ENCODE peak calls at places on chromosomes 6 and 20, in five cellular contexts. S is CD8-positive, alpha-beta T cell; N is body of pancreas; P is omental fat pad; L is fibroblast of mammary gland. G is an unnamed sample.

GRCh38 chr6:161228096-161228495 is 45.8 kb downstream of the AGPAT4 start:
- DNase-seq in S (no peak), P (no peak), N (no peak), L (peak), G (no peak)

GRCh38 chr6:120764312-120764711 is 570.0 kb downstream of the TBC1D32 start:
- DNase-seq in P (no peak), N (no peak), L (no peak), S (no peak), G (no peak)

GRCh38 chr6:141675957-141676356 is 456.8 kb upstream of the GJE1 start:
- DNase-seq in L (peak), P (no peak), N (no peak), S (no peak), G (no peak)

GRCh38 chr6:128919412-128919811 is 36.5 kb downstream of the LAMA2 start:
- DNase-seq in P (no peak), S (no peak), N (no peak), L (peak), G (no peak)

GRCh38 chr20:24472426-24472825 is 3.0 kb downstream of the SYNDIG1 start:
- DNase-seq in L (no peak), P (no peak), N (no peak), S (no peak), G (no peak)

GRCh38 chr6:37757381-37757780 is 59.7 kb upstream of the MDGA1 start:
- DNase-seq in N (no peak), P (no peak), L (no peak), S (no peak), G (no peak)

GRCh38 chr20:24544371-24544770 is 74.9 kb downstream of the SYNDIG1 start:
- DNase-seq in L (no peak), S (no peak), N (no peak), P (no peak), G (no peak)

GRCh38 chr6:26657268-26657667 is 2.3 kb downstream of the ZNF322 start:
- DNase-seq in P (no peak), S (no peak), L (no peak), N (no peak), G (no peak)

GRCh38 chr20:50020283-50020682 is 37.5 kb downstream of the SNAI1 start:
- DNase-seq in N (no peak), S (no peak), L (peak), P (no peak), G (no peak)

GRCh38 chr6:133648576-133648975 is 240.3 kb upstream of the TCF21 start:
- DNase-seq in P (no peak), S (no peak), N (no peak), L (no peak), G (no peak)

GRCh38 chr6:85186546-85187170 is 263.2 kb upstream of the NT5E start:
- DNase-seq in S (no peak), L (peak), N (no peak), P (no peak), G (no peak)

GRCh38 chr6:35146453-35146852 is 5.3 kb upstream of the TCP11 start:
- DNase-seq in S (no peak), N (peak), P (no peak), L (peak), G (no peak)

GRCh38 chr6:6678185-6678671 is 89.7 kb downstream of the LY86 start:
- DNase-seq in L (peak), P (no peak), N (no peak), S (no peak), G (no peak)

GRCh38 chr6:56902551-56903464 is 52.1 kb upstream of the BEND6 start:
- DNase-seq in L (peak), S (no peak), P (no peak), N (no peak), G (no peak)

GRCh38 chr6:53043626-53044025 is 21.6 kb upstream of the FBXO9 start:
- DNase-seq in P (no peak), N (no peak), S (no peak), L (no peak), G (no peak)

GRCh38 chr6:30884521-30885480 is 482 bp downstream of the DDR1 start:
- DNase-seq in N (peak), L (no peak), S (peak), P (no peak), G (no peak)

GRCh38 chr20:43459022-43459942 is 1.6 kb downstream of the SRSF6 start:
- DNase-seq in S (peak), N (peak), P (no peak), L (peak), G (no peak)

GRCh38 chr6:43972915-43973304 is 154.3 kb downstream of the MRPL14 start:
- DNase-seq in P (peak), S (no peak), N (peak), L (peak), G (peak)

GRCh38 chr6:81138236-81138635 is 614.2 kb downstream of the TENT5A start:
- DNase-seq in L (peak), P (no peak), S (no peak), N (no peak), G (no peak)

GRCh38 chr6:73610444-73611275 is 43.1 kb downstream of the SLC17A5 start:
- DNase-seq in N (no peak), S (no peak), P (no peak), L (peak), G (no peak)

GRCh38 chr6:119077643-119078448 is 618 bp downstream of the FAM184A start:
- DNase-seq in S (peak), P (no peak), N (peak), L (peak), G (peak)

GRCh38 chr6:81553246-81553645 is 199.2 kb downstream of the TENT5A start:
- DNase-seq in P (no peak), L (peak), S (no peak), N (no peak), G (no peak)

GRCh38 chr6:9397981-9398559 is 962.7 kb upstream of the SLC35B3 start:
- DNase-seq in S (no peak), N (peak), L (no peak), P (no peak), G (no peak)

GRCh38 chr20:62358728-62359490 is 8.2 kb downstream of the LAMA5 start:
- DNase-seq in P (no peak), L (no peak), S (no peak), N (no peak), G (no peak)

GRCh38 chr20:22801528-22801927 is 217.2 kb upstream of the FOXA2 start:
- DNase-seq in S (no peak), P (no peak), N (no peak), L (peak), G (no peak)

GRCh38 chr6:140082867-140083297 is 708.4 kb upstream of the CITED2 start:
- DNase-seq in S (no peak), N (no peak), L (peak), P (no peak), G (no peak)

GRCh38 chr6:52009736-52010135 is 77.7 kb downstream of the PKHD1 start:
- DNase-seq in P (no peak), N (no peak), S (no peak), L (no peak), G (no peak)

GRCh38 chr6:104682722-104683643 is 176.7 kb downstream of the HACE1 start:
- DNase-seq in L (peak), N (peak), S (peak), P (no peak), G (no peak)

GRCh38 chr6:144493035-144493910 is 208.1 kb downstream of the UTRN start:
- DNase-seq in L (peak), S (no peak), N (peak), P (no peak), G (no peak)

GRCh38 chr6:21213492-21213891 is 380.1 kb upstream of the SOX4 start:
- DNase-seq in L (no peak), S (no peak), P (no peak), N (no peak), G (no peak)

GRCh38 chr20:5567644-5568043 is 182.6 kb upstream of the SHLD1 start:
- DNase-seq in L (no peak), S (no peak), N (no peak), P (no peak), G (no peak)

GRCh38 chr20:5570442-5570841 is 179.8 kb upstream of the SHLD1 start:
- DNase-seq in L (no peak), P (no peak), N (no peak), S (no peak), G (no peak)

GRCh38 chr20:5570031-5570430 is 180.2 kb upstream of the SHLD1 start:
- DNase-seq in N (no peak), S (no peak), L (no peak), P (no peak), G (no peak)

GRCh38 chr20:5569021-5569420 is 181.2 kb upstream of the SHLD1 start:
- DNase-seq in L (peak), S (peak), N (peak), P (no peak), G (no peak)
- TF ChIP-seq CTCF in L (peak), S (peak), N (peak), P (no peak), G (peak)

DNA sequence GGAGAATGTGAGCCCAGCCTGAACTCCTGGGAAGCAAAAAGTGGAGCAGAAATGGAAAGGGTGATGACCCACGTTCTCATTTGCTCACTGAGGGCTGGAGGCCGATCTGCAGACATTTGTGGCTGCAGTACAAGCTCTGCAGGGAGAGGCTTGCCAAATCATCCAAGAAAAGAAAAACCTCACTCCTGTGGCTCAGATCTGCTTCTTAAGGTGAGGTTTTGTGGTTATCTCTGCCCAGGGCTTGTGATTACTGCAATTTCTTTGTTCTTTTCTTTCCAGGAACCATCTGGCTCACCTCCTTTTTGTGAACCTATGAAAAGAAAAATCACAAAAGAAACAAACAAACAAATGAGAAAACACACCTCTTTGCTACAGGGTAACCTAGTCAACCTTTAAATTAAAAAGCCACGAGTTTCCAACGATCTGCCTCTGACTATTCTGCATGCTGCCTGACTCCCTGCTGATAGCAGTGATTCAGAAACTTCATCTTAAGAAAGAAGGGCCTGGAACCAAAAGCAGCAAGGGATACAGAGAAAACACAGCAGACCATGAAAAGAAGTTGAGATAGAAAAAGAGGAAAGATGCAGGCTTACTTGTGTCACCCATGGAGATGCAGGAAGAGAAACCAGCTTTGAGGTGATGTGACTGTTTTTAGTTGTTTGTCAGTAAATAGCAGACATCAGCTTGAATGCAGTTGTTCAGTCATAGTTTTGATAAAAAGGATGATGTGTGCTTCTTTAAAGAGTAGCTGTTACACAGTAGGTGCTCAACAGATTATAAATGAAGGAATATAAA is 165.1 kb downstream of the LMBRD1 start:
- DNase-seq in P (no peak), L (no peak), S (no peak), N (no peak), G (no peak)
- TF ChIP-seq CTCF in P (no peak), L (no peak), S (no peak), N (no peak), G (no peak)

GRCh38 chr20:45964024-45964423 is 8.0 kb downstream of the ZNF335 start:
- DNase-seq in N (no peak), L (no peak), P (no peak), S (no peak), G (no peak)

GRCh38 chr20:45965169-45966002 is 6.6 kb downstream of the ZNF335 start:
- DNase-seq in L (no peak), P (no peak), N (no peak), S (no peak), G (no peak)

GRCh38 chr20:45962031-45962755 is 9.8 kb downstream of the ZNF335 start:
- DNase-seq in P (no peak), N (no peak), S (no peak), L (no peak), G (no peak)

GRCh38 chr20:45959956-45960630 is 11.9 kb downstream of the ZNF335 start:
- DNase-seq in P (no peak), S (no peak), L (no peak), N (no peak), G (no peak)

DNA sequence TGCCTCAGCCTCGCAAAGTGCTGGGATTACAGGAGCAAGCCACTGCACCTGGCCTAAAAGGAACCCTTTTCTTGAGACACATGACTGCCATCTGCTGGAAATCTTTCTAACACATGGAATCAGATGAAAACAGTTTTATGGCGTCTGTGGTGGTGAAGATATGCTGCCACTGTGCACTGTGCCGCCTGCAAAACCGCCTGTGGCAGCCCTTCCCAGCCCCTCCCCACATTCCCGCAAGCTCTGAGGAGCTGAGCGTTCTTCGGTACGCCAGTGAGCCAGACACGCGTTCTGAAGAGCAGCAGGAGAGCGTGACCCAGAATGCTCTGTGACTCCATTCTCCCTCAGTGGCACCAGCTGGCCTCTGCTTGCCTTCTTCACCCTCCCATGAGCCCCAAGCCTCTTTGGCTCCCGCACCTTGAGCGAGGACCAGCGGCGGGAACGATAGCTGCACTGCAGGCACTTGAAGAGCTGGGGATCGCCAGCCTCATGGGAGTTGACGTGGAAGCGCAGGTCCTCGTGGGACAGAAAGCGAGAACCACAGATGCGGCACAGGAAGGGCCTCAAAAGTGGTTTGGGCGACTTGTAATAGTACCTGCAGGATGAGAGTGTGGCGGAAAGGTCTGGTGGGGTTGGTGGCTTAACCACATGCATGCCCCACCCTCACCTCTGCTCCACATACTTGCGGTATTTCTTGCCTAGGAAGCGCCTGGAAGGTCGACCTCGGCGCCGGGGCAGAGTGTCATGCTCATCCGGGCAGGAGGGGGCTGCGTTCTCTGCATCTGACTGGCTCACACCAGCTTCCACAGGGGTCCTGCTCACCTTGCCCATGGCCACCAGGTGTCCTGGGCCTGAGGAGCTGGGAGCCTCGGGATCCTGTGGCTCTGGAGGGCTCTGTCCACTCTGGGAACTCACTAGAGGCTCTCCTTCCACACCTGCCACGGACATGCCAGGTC is 8.7 kb downstream of the ZNF335 start:
- DNase-seq in P (no peak), S (no peak), L (peak), N (peak), G (no peak)
- TF ChIP-seq CTCF in P (no peak), S (peak), L (peak), N (peak), G (peak)

GRCh38 chr20:51616060-51616459 is 73.5 kb upstream of the NFATC2 start:
- DNase-seq in N (no peak), S (no peak), L (no peak), P (no peak), G (no peak)
- TF ChIP-seq CTCF in N (no peak), S (no peak), L (peak), P (no peak), G (peak)

GRCh38 chr6:136757150-136757549 is 35.1 kb downstream of the MAP3K5 start:
- DNase-seq in L (no peak), P (no peak), N (no peak), S (no peak), G (no peak)
- TF ChIP-seq CTCF in L (no peak), P (no peak), N (no peak), S (no peak), G (no peak)

DNA sequence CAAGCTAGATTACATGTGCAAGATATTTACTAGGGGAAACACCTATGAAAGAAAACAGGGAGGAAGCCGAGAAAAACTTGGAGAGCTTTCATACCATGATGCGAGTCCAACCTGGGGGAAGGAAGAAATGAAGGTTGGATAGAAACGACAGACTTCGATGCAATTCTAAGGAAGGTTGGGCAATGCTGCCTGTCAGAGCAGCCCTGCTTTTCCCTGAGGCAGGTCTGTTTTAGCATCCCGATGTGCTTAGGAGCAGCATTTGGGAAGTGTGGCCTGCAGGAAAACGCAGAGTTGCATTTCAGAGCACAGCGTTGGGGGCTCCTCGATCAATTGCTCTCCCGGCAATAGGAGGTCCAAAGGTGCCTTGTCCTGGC is 91.9 kb upstream of the DTNBP1 start:
- DNase-seq in N (no peak), P (no peak), S (no peak), L (no peak), G (no peak)
- TF ChIP-seq CTCF in N (no peak), P (no peak), S (no peak), L (no peak), G (no peak)